ENCODE peak calls at places on chromosomes 6 and 20, in eight cellular contexts. H is MCF 10A; K is NCI-H748 treated with DMSO at 0.1 percent for 48 hours; X is left ventricle myocardium inferior; D is right cardiac atrium; A is stimulated activated CD4-positive, alpha-beta T cell treated with anti-CD3 and anti-CD28 coated beads, Interleukin-1b, Interleukin-23, amount 100 ng/mL, for 24 hours; Q is activated CD4-positive, alpha-beta T cell treated with anti-CD3 and anti-CD28 coated beads, Interleukin-2, amount 50 U/mL, for 48 hours; P is DMS153. I is an unnamed sample.

GRCh38 chr6:105112577-105112976 is 67.2 kb downstream of the POPDC3 start:
- DNase-seq in Q (no peak), X (no peak), K (no peak), H (no peak), A (no peak), D (no peak), P (no peak), I (no peak)

GRCh38 chr6:70110128-70111022 is 192.5 kb downstream of the COL9A1 start:
- DNase-seq in P (no peak), X (no peak), H (no peak), A (no peak), D (no peak), Q (no peak), K (no peak), I (no peak)

GRCh38 chr6:14406616-14407343 is 289.2 kb downstream of the CD83 start:
- DNase-seq in H (no peak), K (peak), X (no peak), Q (no peak), A (no peak), D (no peak), P (peak), I (no peak)

GRCh38 chr6:12051861-12052368 is 39.8 kb downstream of the HIVEP1 start:
- DNase-seq in K (no peak), H (no peak), Q (peak), P (no peak), A (peak), D (no peak), X (no peak), I (no peak)

GRCh38 chr20:34105978-34106675 is 5.9 kb downstream of the EIF2S2 start:
- DNase-seq in H (no peak), A (no peak), X (no peak), Q (no peak), P (no peak), K (no peak), D (no peak), I (no peak)

GRCh38 chr6:156485145-156485544 is 292.0 kb upstream of the ARID1B start:
- DNase-seq in P (no peak), X (no peak), H (no peak), K (no peak), A (no peak), Q (no peak), D (no peak), I (no peak)

GRCh38 chr20:53859684-53860083 is 210.7 kb downstream of the BCAS1 start:
- DNase-seq in H (no peak), D (peak), X (peak), Q (no peak), K (no peak), A (no peak), P (no peak), I (no peak)

GRCh38 chr20:58719258-58719657 is 26.7 kb downstream of the NPEPL1 start:
- DNase-seq in P (no peak), Q (no peak), X (peak), A (no peak), D (peak), K (no peak), H (no peak), I (no peak)

GRCh38 chr6:150418825-150419594 is 50.2 kb downstream of the IYD start:
- DNase-seq in H (peak), Q (peak), X (peak), K (no peak), D (peak), A (peak), P (no peak), I (peak)

GRCh38 chr20:5354871-5355270 is 38.1 kb upstream of the PROKR2 start:
- DNase-seq in X (no peak), H (no peak), K (no peak), Q (no peak), A (no peak), D (no peak), P (no peak), I (no peak)

I was measured in cardiac septum.